ENCODE peak calls at places on chromosomes 5 and 9, in seven cellular contexts. F is AML-193; W is brain microvascular endothelial cell; N is T follicular helper cell; T is iPS DF 6.9; U is Right ventricle myocardium superior; D is stimulated activated CD4-positive, alpha-beta T cell treated with anti-CD3 and anti-CD28 coated beads, Interleukin-4, amount 100 ng/mL, for 1 hour. B is an unnamed sample.
A peak's percentile ranks its signal among the peaks of the same experiment; 100 is the strongest.

GRCh38 chr9:37283730-37284235 is 138.7 kb upstream of the GRHPR start:
- DNase-seq in F (no peak), W (no peak), N (no peak), T (no peak), U (no peak), D (no peak), B (no peak)

GRCh38 chr9:87861332-87861731 is 21.3 kb upstream of the SPATA31E1 start:
- DNase-seq in F (no peak), W (no peak), N (no peak), T (no peak), U (no peak), D (no peak), B (no peak)

GRCh38 chr5:156094001-156094400 is 233.0 kb upstream of the SGCD start:
- DNase-seq in F (no peak), W (no peak), N (no peak), T (no peak), U (peak; percentile 31), D (no peak), B (no peak)

GRCh38 chr5:3068401-3068800 is 316.9 kb upstream of the IRX2 start:
- DNase-seq in F (no peak), W (no peak), N (no peak), T (no peak), U (no peak), D (no peak), B (no peak)

GRCh38 chr5:130978475-130978874 is 186.6 kb downstream of the HINT1 start:
- DNase-seq in F (no peak), W (no peak), N (no peak), T (no peak), U (no peak), D (no peak), B (no peak)

GRCh38 chr9:16809912-16810610 is 60.4 kb downstream of the BNC2 start:
- DNase-seq in F (no peak), W (no peak), N (no peak), T (peak; percentile 100), U (no peak), D (no peak), B (no peak)

GRCh38 chr5:126868961-126869451 is 92.1 kb downstream of the LMNB1 start:
- DNase-seq in F (no peak), W (peak; percentile 40), N (no peak), T (no peak), U (no peak), D (peak; percentile 29), B (no peak)

GRCh38 chr9:69471433-69471832 is 146.4 kb downstream of the ENTREP1 start:
- DNase-seq in F (no peak), W (no peak), N (no peak), T (no peak), U (no peak), D (no peak), B (no peak)

GRCh38 chr5:72015103-72015548 is 92.1 kb upstream of the MAP1B start:
- DNase-seq in F (no peak), W (peak; percentile 90), N (no peak), T (no peak), U (peak; percentile 50), D (no peak), B (no peak)

GRCh38 chr9:36818965-36819870 is 214.8 kb downstream of the PAX5 start:
- DNase-seq in F (no peak), W (no peak), N (no peak), T (no peak), U (no peak), D (no peak), B (no peak)

GRCh38 chr5:41432481-41433253 is 77.7 kb downstream of the PLCXD3 start:
- DNase-seq in F (no peak), W (no peak), N (no peak), T (no peak), U (no peak), D (no peak), B (no peak)

GRCh38 chr9:130537346-130538050 is 41.9 kb upstream of the FUBP3 start:
- DNase-seq in F (no peak), W (no peak), N (no peak), T (no peak), U (no peak), D (no peak), B (no peak)

GRCh38 chr5:36443941-36444340 is 142.2 kb upstream of the RANBP3L start:
- DNase-seq in F (no peak), W (no peak), N (no peak), T (no peak), U (no peak), D (no peak), B (no peak)

GRCh38 chr5:128216860-128217531 is 133.4 kb downstream of the SLC12A2 start:
- DNase-seq in F (no peak), W (peak; percentile 51), N (no peak), T (no peak), U (peak; percentile 57), D (no peak), B (no peak)

GRCh38 chr5:56123531-56124243 is 109.4 kb downstream of the ANKRD55 start:
- DNase-seq in F (no peak), W (peak; percentile 100), N (no peak), T (peak; percentile 25), U (peak; percentile 68), D (no peak), B (no peak)

GRCh38 chr9:98867434-98868168 is 60.1 kb downstream of the GALNT12 start:
- DNase-seq in F (peak; percentile 88), W (peak; percentile 66), N (no peak), T (no peak), U (peak; percentile 88), D (no peak), B (no peak)

B was measured in activated CD8-positive, alpha-beta memory T cell treated with anti-CD3 and anti-CD28 coated beads for 24 hours.